ENCODE peak calls at places on chromosomes 5 and 9, in ten cellular contexts. Z is Panc1, N is cardiac fibroblast, B is cardiac muscle cell, U is neural progenitor cell, Q is K562, L is fibroblast of pulmonary artery, G is fibroblast of mammary gland, R is lower lobe of right lung, H is RWPE2. F is an unnamed sample.

GRCh38 chr9:26210338-26210851 is 532.2 kb upstream of the TUSC1 start:
- DNase-seq in Z (no peak), N (peak), B (no peak), U (peak), Q (no peak), L (no peak), G (peak), R (no peak), H (no peak), F (peak)

GRCh38 chr9:129640086-129640870 is 1.7 kb downstream of the ASB6 start:
- DNase-seq in Z (no peak), N (peak), B (no peak), U (no peak), Q (no peak), L (peak), G (peak), R (no peak), H (no peak), F (no peak)

GRCh38 chr9:2970864-2971263 is 127.0 kb upstream of the PUM3 start:
- DNase-seq in Z (no peak), N (no peak), B (no peak), U (no peak), Q (no peak), L (no peak), G (no peak), R (no peak), H (no peak), F (no peak)

GRCh38 chr5:160461378-160461777 is 39.7 kb downstream of the PTTG1 start:
- DNase-seq in Z (no peak), N (no peak), B (no peak), U (no peak), Q (no peak), L (no peak), G (no peak), R (no peak), H (no peak), F (no peak)

GRCh38 chr9:14768561-14769234 is 46.2 kb upstream of the CER1 start:
- DNase-seq in Z (peak), N (peak), B (peak), U (peak), Q (peak), L (peak), G (peak), R (no peak), H (no peak), F (peak)

GRCh38 chr9:12884736-12885395 is 110.0 kb downstream of the LURAP1L start:
- DNase-seq in Z (peak), N (peak), B (peak), U (peak), Q (no peak), L (peak), G (peak), R (no peak), H (no peak), F (peak)

GRCh38 chr9:4055055-4055454 is 244.8 kb downstream of the GLIS3 start:
- DNase-seq in Z (no peak), N (no peak), B (no peak), U (no peak), Q (no peak), L (no peak), G (peak), R (no peak), H (no peak), F (no peak)

GRCh38 chr9:114321759-114322158 is 1.1 kb upstream of the ORM1 start:
- DNase-seq in Z (no peak), N (peak), B (no peak), U (no peak), Q (no peak), L (no peak), G (peak), R (no peak), H (no peak), F (peak)

GRCh38 chr9:137564817-137565411 is 13.2 kb downstream of the MRPL41 start:
- DNase-seq in Z (no peak), N (no peak), B (no peak), U (no peak), Q (no peak), L (no peak), G (no peak), R (no peak), H (no peak), F (no peak)

GRCh38 chr5:43569236-43569635 is 12.4 kb upstream of the PAIP1 start:
- DNase-seq in Z (no peak), N (no peak), B (no peak), U (no peak), Q (no peak), L (no peak), G (no peak), R (no peak), H (no peak), F (no peak)
- H3K4me3 ChIP-seq in Z (no peak), N (no peak), B (no peak), U (no peak), Q (no peak), L (no peak), G (no peak), R (no peak), H (no peak), F (no peak)

DNA sequence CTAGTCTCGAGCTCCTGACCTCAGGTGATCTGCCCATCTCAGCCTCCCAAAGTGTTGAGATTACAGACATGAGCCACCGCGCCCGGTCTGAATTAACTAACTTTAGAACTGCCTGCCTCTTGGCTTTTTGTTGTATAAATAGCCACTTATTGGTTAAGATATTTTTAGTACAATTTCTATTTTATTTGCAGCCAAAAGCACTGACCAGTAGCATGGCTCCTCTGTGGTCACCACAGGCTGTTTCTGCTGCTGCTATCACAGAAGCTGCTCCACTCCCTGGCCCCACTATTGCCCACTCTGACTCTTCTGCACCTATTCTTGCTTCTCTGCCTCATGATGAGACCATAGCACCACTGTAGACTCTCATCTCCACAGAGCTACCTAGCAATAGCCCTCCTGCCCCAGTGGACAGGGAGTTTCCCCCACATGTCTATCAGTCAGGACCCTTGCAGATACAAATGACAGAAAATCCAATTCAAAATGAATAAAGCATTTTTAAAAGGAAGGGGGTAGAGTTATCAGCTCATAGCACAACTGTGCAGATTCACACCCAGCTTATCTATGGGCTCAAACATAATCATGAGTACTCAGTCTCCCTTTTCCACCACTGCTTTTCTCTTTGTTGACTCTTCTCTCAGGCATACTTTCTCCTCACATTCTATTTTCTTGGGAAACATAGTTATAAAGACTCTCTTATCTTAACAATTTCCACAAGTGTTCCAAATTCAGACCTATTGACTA is 151.8 kb upstream of the EPB41L4A start:
- DNase-seq in Z (no peak), N (no peak), B (no peak), U (no peak), Q (no peak), L (no peak), G (no peak), R (no peak), H (no peak), F (no peak)
- TF ChIP-seq CTCF in Z (no peak), N (no peak), B (no peak), U (no peak), Q (no peak), L (no peak), G (no peak), R (no peak), H (no peak), F (no peak)

DNA sequence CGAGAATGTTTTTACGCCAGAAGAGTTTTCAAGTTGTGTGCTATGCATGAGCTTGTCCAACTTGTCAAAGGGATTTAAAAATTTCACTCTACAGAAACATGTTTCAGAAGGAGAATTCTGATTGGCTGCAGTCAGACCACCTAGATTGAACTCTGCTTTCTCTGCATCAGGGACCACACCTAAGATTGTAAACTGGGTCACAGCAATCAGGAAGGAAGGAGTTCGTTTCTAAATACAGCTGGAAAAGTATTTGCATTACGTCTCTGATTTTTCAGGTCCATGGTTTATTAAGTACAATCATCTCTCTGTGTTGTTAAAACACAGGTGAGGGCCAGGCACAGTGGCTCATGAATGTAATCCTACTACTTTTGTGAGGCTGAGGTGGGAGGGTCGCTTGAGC is 5.7 kb downstream of the GLRX start:
- DNase-seq in Z (no peak), N (no peak), B (no peak), U (no peak), Q (no peak), L (no peak), G (no peak), R (no peak), H (no peak), F (no peak)
- H3K4me3 ChIP-seq in Z (no peak), N (no peak), B (no peak), U (no peak), Q (no peak), L (no peak), G (no peak), R (no peak), H (no peak), F (no peak)

GRCh38 chr5:51416149-51416548 is 32.9 kb downstream of the ISL1 start:
- DNase-seq in Z (no peak), N (no peak), B (no peak), U (no peak), Q (no peak), L (no peak), G (no peak), R (no peak), H (no peak), F (no peak)
- TF ChIP-seq CTCF in Z (no peak), N (no peak), B (no peak), U (no peak), Q (no peak), L (no peak), G (no peak), R (no peak), H (peak), F (no peak)

GRCh38 chr5:150778103-150778516 is 447 bp upstream of the SMIM3 start:
- DNase-seq in Z (no peak), N (peak), B (no peak), U (no peak), Q (no peak), L (peak), G (peak), R (no peak), H (no peak), F (no peak)

GRCh38 chr5:150778517-150779396 is at the start of gene SMIM3:
- DNase-seq in Z (no peak), N (peak), B (peak), U (peak), Q (peak), L (peak), G (peak), R (peak), H (peak), F (peak)

GRCh38 chr5:150780180-150780692 is 1.7 kb downstream of the SMIM3 start:
- DNase-seq in Z (no peak), N (no peak), B (no peak), U (no peak), Q (no peak), L (peak), G (peak), R (no peak), H (no peak), F (peak)

GRCh38 chr5:150780816-150781221 is 2.3 kb downstream of the SMIM3 start:
- DNase-seq in Z (no peak), N (peak), B (no peak), U (no peak), Q (no peak), L (peak), G (peak), R (no peak), H (no peak), F (peak)

GRCh38 chr5:150779397-150780179 is 1.0 kb downstream of the SMIM3 start:
- DNase-seq in Z (no peak), N (no peak), B (no peak), U (no peak), Q (no peak), L (no peak), G (peak), R (no peak), H (no peak), F (peak)
- H3K4me3 ChIP-seq in Z (peak), N (peak), B (peak), U (peak), Q (peak), L (peak), G (peak), R (peak), H (peak), F (peak)

GRCh38 chr5:151660616-151661015 is 26.1 kb downstream of the SPARC start:
- DNase-seq in Z (no peak), N (peak), B (no peak), U (no peak), Q (no peak), L (peak), G (peak), R (no peak), H (no peak), F (peak)

GRCh38 chr5:151656311-151656710 is 30.4 kb downstream of the SPARC start:
- DNase-seq in Z (no peak), N (no peak), B (no peak), U (no peak), Q (no peak), L (no peak), G (no peak), R (no peak), H (no peak), F (no peak)

GRCh38 chr5:151661096-151661495 is 25.6 kb downstream of the SPARC start:
- DNase-seq in Z (no peak), N (no peak), B (no peak), U (no peak), Q (no peak), L (no peak), G (no peak), R (no peak), H (no peak), F (peak)

GRCh38 chr5:151657105-151657504 is 29.6 kb downstream of the SPARC start:
- DNase-seq in Z (no peak), N (no peak), B (no peak), U (no peak), Q (no peak), L (no peak), G (no peak), R (no peak), H (no peak), F (no peak)

DNA sequence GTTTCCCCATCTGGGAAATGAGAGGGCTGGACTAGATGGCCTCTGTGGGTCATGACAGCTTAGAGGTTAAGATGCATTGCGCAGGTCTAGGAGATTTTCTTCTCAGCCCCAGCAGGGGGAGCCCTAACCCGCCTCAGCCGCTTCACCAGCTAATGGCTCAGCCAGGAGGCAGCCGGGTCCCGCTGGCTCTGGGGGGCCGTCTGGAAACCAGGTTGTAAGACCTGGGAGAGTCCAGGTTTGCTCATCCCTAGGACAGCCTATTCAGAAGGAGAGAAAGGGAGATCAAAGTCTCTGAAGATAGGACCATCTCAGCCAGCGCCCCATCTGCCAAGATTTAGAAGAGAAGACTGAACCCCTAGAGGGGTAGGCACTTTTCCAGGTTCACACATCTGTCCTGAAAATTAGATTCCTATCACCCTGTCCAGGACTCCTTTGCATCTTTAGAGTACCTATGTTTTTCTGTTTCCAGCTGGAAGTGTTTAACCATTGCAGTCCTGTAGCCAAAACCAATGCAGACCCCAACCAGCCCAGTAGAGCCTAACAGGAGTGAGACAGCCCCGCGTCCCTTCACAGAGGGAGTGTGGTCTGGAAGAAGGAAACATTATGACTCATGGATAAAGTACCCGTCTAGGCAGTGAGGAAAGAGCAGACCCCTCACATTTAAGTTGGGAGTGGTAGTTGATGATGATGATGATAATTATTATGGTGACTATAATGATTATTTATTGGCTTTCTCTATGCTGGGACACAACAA is 27.5 kb downstream of the SPARC start:
- DNase-seq in Z (peak), N (peak), B (peak), U (peak), Q (peak), L (peak), G (peak), R (peak), H (no peak), F (peak)
- TF ChIP-seq CTCF in Z (peak), N (peak), B (peak), U (peak), Q (peak), L (peak), G (peak), R (peak), H (peak), F (peak)

GRCh38 chr5:35557199-35557598 is 60.5 kb upstream of the SPEF2 start:
- DNase-seq in Z (no peak), N (no peak), B (no peak), U (no peak), Q (no peak), L (no peak), G (no peak), R (no peak), H (no peak), F (no peak)

DNA sequence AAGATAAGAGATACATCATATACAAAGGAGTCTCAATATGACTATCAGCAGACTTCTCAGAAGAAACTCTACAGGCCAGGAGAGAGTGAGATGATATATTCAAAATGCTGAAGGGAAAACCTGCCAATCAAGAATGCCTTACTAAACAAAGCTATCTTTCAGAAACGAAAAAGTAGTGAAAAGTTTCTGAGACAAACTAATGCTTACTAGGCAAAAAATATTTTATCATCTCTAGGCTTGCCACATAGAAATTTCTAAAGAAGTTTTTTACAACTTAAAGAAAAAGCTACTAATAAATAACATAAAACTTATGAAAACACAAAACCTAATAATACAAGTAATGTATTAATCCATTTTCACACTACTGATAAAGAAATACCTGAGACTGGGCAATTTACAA is 59.9 kb upstream of the SPEF2 start:
- DNase-seq in Z (no peak), N (no peak), B (no peak), U (no peak), Q (no peak), L (no peak), G (no peak), R (no peak), H (no peak), F (no peak)
- H3K4me3 ChIP-seq in Z (no peak), N (no peak), B (no peak), U (no peak), Q (no peak), L (no peak), G (no peak), R (no peak), H (no peak), F (no peak)

F was measured in AG10803.